ENCODE peak calls at places on chromosome 19, in seven cellular contexts. G, A, W, M, B, J and T are unnamed samples.

GRCh38 chr19:33270769-33271168 is 31.6 kb downstream of the CEBPA start:
- DNase-seq in W (no peak), G (no peak), M (no peak), A (no peak), J (no peak), B (peak; percentile 6), T (no peak)

GRCh38 chr19:31111741-31112140 is 237.5 kb downstream of the TSHZ3 start:
- DNase-seq in W (no peak), J (no peak), M (no peak), A (no peak), B (no peak), G (no peak), T (no peak)

GRCh38 chr19:9362905-9363304 is at the start of gene ZNF177:
- DNase-seq in B (no peak), M (no peak), G (no peak), A (no peak), J (no peak), W (no peak), T (no peak)

GRCh38 chr19:54206831-54207177 is 6.1 kb downstream of the RPS9 start:
- DNase-seq in A (no peak), M (no peak), G (no peak), B (no peak), W (no peak), J (no peak), T (no peak)

GRCh38 chr19:38455031-38455430 is 21.5 kb downstream of the RYR1 start:
- DNase-seq in M (no peak), A (peak; percentile 83), J (no peak), W (no peak), B (no peak), G (peak; percentile 28), T (no peak)

GRCh38 chr19:55418185-55418584 is 10.6 kb upstream of the UBE2S start:
- DNase-seq in B (no peak), J (peak; percentile 41), W (peak; percentile 65), A (peak; percentile 86), G (peak; percentile 86), M (no peak), T (peak; percentile 91)

GRCh38 chr19:6402834-6403608 is 10.1 kb upstream of the GTF2F1 start:
- DNase-seq in J (peak; percentile 77), A (peak; percentile 23), G (no peak), M (no peak), B (no peak), W (no peak), T (peak; percentile 27)

GRCh38 chr19:7888145-7888825 is at the start of gene LRRC8E:
- DNase-seq in G (peak; percentile 77), W (no peak), J (peak; percentile 82), M (no peak), B (no peak), A (peak; percentile 83), T (peak; percentile 96)

GRCh38 chr19:40089462-40089861 is 1.3 kb downstream of the ZNF780A start:
- DNase-seq in G (peak; percentile 27), A (no peak), B (no peak), W (no peak), J (no peak), M (no peak), T (no peak)

GRCh38 chr19:4066176-4066606 is 508 bp downstream of the ZBTB7A start:
- DNase-seq in M (no peak), B (no peak), J (peak; percentile 81), A (no peak), W (no peak), G (no peak), T (no peak)

GRCh38 chr19:13887529-13887928 is 10.6 kb downstream of the NANOS3 start:
- DNase-seq in J (no peak), B (no peak), G (peak; percentile 38), A (no peak), M (no peak), W (no peak), T (no peak)

GRCh38 chr19:45164577-45165335 is 4.0 kb upstream of the NKPD1 start:
- DNase-seq in B (no peak), G (peak; percentile 79), A (peak; percentile 33), J (peak; percentile 75), M (no peak), W (peak; percentile 43), T (peak; percentile 90)

GRCh38 chr19:23698711-23699520 is 11.9 kb upstream of the ZNF675 start:
- DNase-seq in W (peak; percentile 34), J (peak; percentile 41), M (no peak), B (no peak), G (no peak), A (no peak), T (peak; percentile 26)

GRCh38 chr19:4482721-4483120 is 10.6 kb downstream of the HDGFL2 start:
- DNase-seq in M (no peak), B (no peak), W (no peak), A (no peak), J (no peak), G (no peak), T (peak; percentile 57)

GRCh38 chr19:29533578-29534544 is 8.1 kb downstream of the VSTM2B start:
- DNase-seq in J (no peak), B (no peak), W (no peak), M (no peak), A (no peak), G (no peak), T (no peak)

GRCh38 chr19:1794424-1795185 is 17.5 kb downstream of the ATP8B3 start:
- DNase-seq in J (no peak), A (no peak), G (no peak), B (no peak), W (peak; percentile 22), M (no peak), T (peak; percentile 82)

GRCh38 chr19:58346961-58347929 is 6.0 kb downstream of the A1BG start:
- DNase-seq in J (peak; percentile 69), M (no peak), A (peak; percentile 89), W (no peak), G (peak; percentile 78), B (peak; percentile 76), T (peak; percentile 100)

GRCh38 chr19:43699506-43700367 is 16.1 kb upstream of the IRGC start:
- DNase-seq in G (no peak), W (no peak), M (no peak), J (peak; percentile 68), B (peak; percentile 63), A (peak; percentile 91), T (peak; percentile 91)

GRCh38 chr19:17765069-17765618 is 13.9 kb downstream of the FCHO1 start:
- DNase-seq in B (peak; percentile 83), G (no peak), J (peak; percentile 85), M (no peak), A (no peak), W (no peak), T (no peak)

GRCh38 chr19:3359850-3360493 is 6.4 kb upstream of the NFIC start:
- DNase-seq in W (no peak), M (no peak), J (no peak), B (no peak), G (no peak), A (no peak), T (peak; percentile 90)

GRCh38 chr19:3785938-3786824 is at the start of gene MATK:
- DNase-seq in G (no peak), W (no peak), B (no peak), J (no peak), M (no peak), A (peak; percentile 58), T (peak; percentile 91)

GRCh38 chr19:43752287-43752875 is 2.4 kb downstream of the SMG9 start:
- DNase-seq in W (no peak), A (no peak), B (no peak), G (peak; percentile 19), J (no peak), M (no peak), T (no peak)

GRCh38 chr19:48810151-48810550 is 678 bp downstream of the BCAT2 start:
- DNase-seq in J (no peak), B (no peak), W (no peak), A (no peak), G (no peak), M (no peak), T (no peak)
- H3K4me3 ChIP-seq in J (peak overlapping the region; percentile 48), B (peak overlapping the region; percentile 31), W (peak overlapping the region; percentile 83), A (peak overlapping the region; percentile 58), G (peak overlapping the region; percentile 72), M (peak overlapping the region; percentile 83), T (peak overlapping the region; percentile 52)

GRCh38 chr19:16406356-16406755 is 65.4 kb downstream of the EPS15L1 start:
- DNase-seq in B (no peak), G (no peak), A (no peak), J (no peak), W (no peak), M (no peak), T (no peak)

GRCh38 chr19:16403151-16403977 is 68.4 kb downstream of the EPS15L1 start:
- DNase-seq in A (no peak), G (no peak), B (no peak), M (no peak), W (no peak), J (no peak), T (no peak)

GRCh38 chr19:16405091-16405490 is 66.7 kb downstream of the EPS15L1 start:
- DNase-seq in M (no peak), J (no peak), B (no peak), A (no peak), G (no peak), W (no peak), T (no peak)

GRCh38 chr19:16404396-16404795 is 67.4 kb downstream of the EPS15L1 start:
- DNase-seq in W (no peak), M (no peak), B (no peak), G (no peak), A (no peak), J (no peak), T (no peak)

GRCh38 chr19:16405797-16406196 is 66.0 kb downstream of the EPS15L1 start:
- DNase-seq in G (no peak), W (no peak), J (no peak), M (no peak), A (no peak), B (no peak), T (no peak)
- H3K36me3 ChIP-seq in G (peaks cover 87% of the 10 kb centered on the region), W (peaks cover 5% of the 10 kb centered on the region), J (peaks cover 22% of the 10 kb centered on the region), M (peaks cover 38% of the 10 kb centered on the region), A (no peaks in the 10 kb centered on the region), B (no peaks in the 10 kb centered on the region), T (peaks cover 24% of the 10 kb centered on the region)

DNA sequence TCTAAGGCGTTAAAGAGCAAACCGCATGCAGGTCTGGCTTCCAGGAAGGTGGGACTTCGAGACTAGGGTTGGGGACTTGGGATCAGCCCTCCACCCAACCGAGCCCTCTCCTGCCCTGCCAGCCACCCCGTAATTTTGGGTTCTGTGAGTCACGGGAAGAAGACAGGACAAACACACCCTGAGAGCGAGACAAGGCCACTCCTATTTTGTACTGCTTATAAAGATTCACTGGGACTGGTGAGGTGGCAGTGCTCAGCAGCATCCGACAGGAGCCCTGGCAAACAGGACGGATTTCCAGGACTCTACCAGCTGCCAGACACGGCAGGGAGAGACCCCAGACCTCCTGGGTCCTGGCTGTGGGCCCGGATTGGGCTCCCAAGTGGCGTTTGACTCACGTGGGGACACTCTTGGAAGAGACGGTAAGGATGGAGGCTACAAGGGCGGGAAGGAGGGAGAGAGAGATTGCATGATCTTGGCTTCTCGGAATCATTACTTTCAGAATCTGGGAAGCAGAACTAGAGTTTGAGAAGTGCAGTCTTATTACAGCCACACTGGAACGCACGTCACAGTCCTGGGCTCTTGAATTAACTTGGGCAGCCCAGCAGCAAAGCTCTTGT is at the start of gene C5AR2:
- DNase-seq in A (no peak), B (peak; percentile 64), J (no peak), M (no peak), W (no peak), G (no peak), T (no peak)
- H3K4me3 ChIP-seq in A (no peak within 1 kb of the TSS), B (no peak within 1 kb of the TSS), J (no peak within 1 kb of the TSS), M (peak within 1 kb of the TSS; percentile 41), W (no peak within 1 kb of the TSS), G (no peak within 1 kb of the TSS), T (no peak within 1 kb of the TSS)

DNA sequence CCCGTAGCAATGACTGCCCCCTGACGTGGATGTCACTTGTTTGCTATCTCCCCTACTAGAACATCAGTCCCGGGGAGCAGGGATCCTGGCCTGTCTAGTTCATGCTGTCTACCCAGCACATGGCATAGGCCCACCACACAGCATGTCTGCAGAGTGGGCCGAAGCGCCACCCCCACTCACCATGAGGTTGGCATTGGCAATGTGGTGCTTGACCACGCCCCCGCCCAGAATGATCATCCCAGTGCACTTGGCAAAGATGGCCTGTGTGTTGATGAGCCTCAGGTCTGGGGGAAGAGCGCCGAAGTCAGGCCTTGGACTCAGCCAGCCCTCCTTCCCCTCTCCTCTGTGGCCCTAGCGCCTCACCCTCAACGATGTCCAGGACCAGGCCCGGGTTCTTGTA is 4.8 kb downstream of the DHPS start:
- DNase-seq in B (no peak), A (no peak), M (no peak), W (no peak), G (no peak), J (no peak), T (no peak)
- H3K36me3 ChIP-seq in B (no peaks in the 10 kb centered on the region), A (no peaks in the 10 kb centered on the region), M (peaks cover 57% of the 10 kb centered on the region), W (peaks cover 10% of the 10 kb centered on the region), G (peaks cover 77% of the 10 kb centered on the region), J (peaks cover 7% of the 10 kb centered on the region), T (peaks cover 30% of the 10 kb centered on the region)